ENCODE peak calls at places on chromosomes 12 and 14, in five cellular contexts. One of them, this sample, is unnamed.

GRCh38 chr12:55654506-55655224 is 18.0 kb downstream of the OR10P1 start:
- DNase-seq in HuH-7.5: no peak
- DNase-seq in anterior cingulate cortex: no peak
- DNase-seq in SJCRH30: peak
- DNase-seq in stimulated activated CD4-positive, alpha-beta T cell treated with anti-CD3 and anti-CD28 coated beads, Interleukin-1b, Interleukin-23, amount 100 ng/mL, for 1 hour: no peak
- DNase-seq in this sample: no peak

GRCh38 chr14:99508896-99509629 is 27.9 kb downstream of the CCNK start:
- DNase-seq in SJCRH30: no peak
- DNase-seq in stimulated activated CD4-positive, alpha-beta T cell treated with anti-CD3 and anti-CD28 coated beads, Interleukin-1b, Interleukin-23, amount 100 ng/mL, for 1 hour: no peak
- DNase-seq in anterior cingulate cortex: no peak
- DNase-seq in HuH-7.5: no peak
- DNase-seq in this sample: no peak

GRCh38 chr14:35197015-35197414 is 74.7 kb downstream of the PRORP start:
- DNase-seq in SJCRH30: no peak
- DNase-seq in anterior cingulate cortex: no peak
- DNase-seq in HuH-7.5: no peak
- DNase-seq in stimulated activated CD4-positive, alpha-beta T cell treated with anti-CD3 and anti-CD28 coated beads, Interleukin-1b, Interleukin-23, amount 100 ng/mL, for 1 hour: no peak
- DNase-seq in this sample: no peak

GRCh38 chr14:27184371-27184901 is 586.6 kb upstream of the NOVA1 start:
- DNase-seq in anterior cingulate cortex: no peak
- DNase-seq in SJCRH30: no peak
- DNase-seq in stimulated activated CD4-positive, alpha-beta T cell treated with anti-CD3 and anti-CD28 coated beads, Interleukin-1b, Interleukin-23, amount 100 ng/mL, for 1 hour: no peak
- DNase-seq in HuH-7.5: no peak
- DNase-seq in this sample: no peak

GRCh38 chr12:123109319-123109772 is 41.5 kb downstream of the PITPNM2 start:
- DNase-seq in stimulated activated CD4-positive, alpha-beta T cell treated with anti-CD3 and anti-CD28 coated beads, Interleukin-1b, Interleukin-23, amount 100 ng/mL, for 1 hour: no peak
- DNase-seq in SJCRH30: no peak
- DNase-seq in HuH-7.5: no peak
- DNase-seq in anterior cingulate cortex: peak
- DNase-seq in this sample: no peak

GRCh38 chr12:124920353-124920935 is 6.0 kb upstream of the UBC start:
- DNase-seq in stimulated activated CD4-positive, alpha-beta T cell treated with anti-CD3 and anti-CD28 coated beads, Interleukin-1b, Interleukin-23, amount 100 ng/mL, for 1 hour: no peak
- DNase-seq in SJCRH30: no peak
- DNase-seq in anterior cingulate cortex: no peak
- DNase-seq in HuH-7.5: no peak
- DNase-seq in this sample: no peak

GRCh38 chr14:50599700-50600444 is 39.9 kb downstream of the ATL1 start:
- DNase-seq in anterior cingulate cortex: no peak
- DNase-seq in HuH-7.5: no peak
- DNase-seq in SJCRH30: no peak
- DNase-seq in stimulated activated CD4-positive, alpha-beta T cell treated with anti-CD3 and anti-CD28 coated beads, Interleukin-1b, Interleukin-23, amount 100 ng/mL, for 1 hour: no peak
- DNase-seq in this sample: no peak

GRCh38 chr12:50218386-50218785 is 51.2 kb upstream of the CERS5 start:
- DNase-seq in HuH-7.5: no peak
- DNase-seq in SJCRH30: no peak
- DNase-seq in stimulated activated CD4-positive, alpha-beta T cell treated with anti-CD3 and anti-CD28 coated beads, Interleukin-1b, Interleukin-23, amount 100 ng/mL, for 1 hour: no peak
- DNase-seq in anterior cingulate cortex: no peak
- DNase-seq in this sample: no peak

GRCh38 chr14:78950654-78951053 is 780.5 kb downstream of the NRXN3 start:
- DNase-seq in HuH-7.5: no peak
- DNase-seq in stimulated activated CD4-positive, alpha-beta T cell treated with anti-CD3 and anti-CD28 coated beads, Interleukin-1b, Interleukin-23, amount 100 ng/mL, for 1 hour: no peak
- DNase-seq in SJCRH30: no peak
- DNase-seq in anterior cingulate cortex: no peak
- DNase-seq in this sample: no peak

GRCh38 chr12:78719721-78720120 is 144.9 kb upstream of the SYT1 start:
- DNase-seq in SJCRH30: no peak
- DNase-seq in stimulated activated CD4-positive, alpha-beta T cell treated with anti-CD3 and anti-CD28 coated beads, Interleukin-1b, Interleukin-23, amount 100 ng/mL, for 1 hour: no peak
- DNase-seq in anterior cingulate cortex: no peak
- DNase-seq in HuH-7.5: no peak
- DNase-seq in this sample: no peak

GRCh38 chr14:67653651-67654280 is 20.7 kb downstream of the VTI1B start:
- DNase-seq in SJCRH30: peak
- DNase-seq in HuH-7.5: no peak
- DNase-seq in anterior cingulate cortex: no peak
- DNase-seq in stimulated activated CD4-positive, alpha-beta T cell treated with anti-CD3 and anti-CD28 coated beads, Interleukin-1b, Interleukin-23, amount 100 ng/mL, for 1 hour: no peak
- DNase-seq in this sample: no peak

GRCh38 chr12:117380083-117380482 is 18.7 kb upstream of the NOS1 start:
- DNase-seq in anterior cingulate cortex: no peak
- DNase-seq in SJCRH30: no peak
- DNase-seq in stimulated activated CD4-positive, alpha-beta T cell treated with anti-CD3 and anti-CD28 coated beads, Interleukin-1b, Interleukin-23, amount 100 ng/mL, for 1 hour: no peak
- DNase-seq in HuH-7.5: no peak
- DNase-seq in this sample: no peak

GRCh38 chr12:27988594-27989233 is 16.2 kb upstream of the PTHLH start:
- DNase-seq in HuH-7.5: no peak
- DNase-seq in stimulated activated CD4-positive, alpha-beta T cell treated with anti-CD3 and anti-CD28 coated beads, Interleukin-1b, Interleukin-23, amount 100 ng/mL, for 1 hour: no peak
- DNase-seq in anterior cingulate cortex: no peak
- DNase-seq in SJCRH30: no peak
- DNase-seq in this sample: no peak

GRCh38 chr12:1470051-1470450 is 124.3 kb downstream of the FBXL14 start:
- DNase-seq in anterior cingulate cortex: no peak
- DNase-seq in HuH-7.5: no peak
- DNase-seq in stimulated activated CD4-positive, alpha-beta T cell treated with anti-CD3 and anti-CD28 coated beads, Interleukin-1b, Interleukin-23, amount 100 ng/mL, for 1 hour: no peak
- DNase-seq in SJCRH30: no peak
- DNase-seq in this sample: no peak

GRCh38 chr12:52311282-52311643 is 9.9 kb downstream of the KRT83 start:
- DNase-seq in stimulated activated CD4-positive, alpha-beta T cell treated with anti-CD3 and anti-CD28 coated beads, Interleukin-1b, Interleukin-23, amount 100 ng/mL, for 1 hour: no peak
- DNase-seq in SJCRH30: no peak
- DNase-seq in anterior cingulate cortex: peak
- DNase-seq in HuH-7.5: no peak
- DNase-seq in this sample: peak

GRCh38 chr12:66235626-66236281 is 46.7 kb downstream of the IRAK3 start:
- DNase-seq in anterior cingulate cortex: no peak
- DNase-seq in SJCRH30: no peak
- DNase-seq in HuH-7.5: no peak
- DNase-seq in stimulated activated CD4-positive, alpha-beta T cell treated with anti-CD3 and anti-CD28 coated beads, Interleukin-1b, Interleukin-23, amount 100 ng/mL, for 1 hour: no peak
- DNase-seq in this sample: no peak

GRCh38 chr12:78898416-78898815 is 33.8 kb downstream of the SYT1 start:
- DNase-seq in anterior cingulate cortex: peak
- DNase-seq in HuH-7.5: no peak
- DNase-seq in stimulated activated CD4-positive, alpha-beta T cell treated with anti-CD3 and anti-CD28 coated beads, Interleukin-1b, Interleukin-23, amount 100 ng/mL, for 1 hour: no peak
- DNase-seq in SJCRH30: peak
- DNase-seq in this sample: no peak

GRCh38 chr14:102279688-102280348 is 25.1 kb downstream of the MOK start:
- DNase-seq in stimulated activated CD4-positive, alpha-beta T cell treated with anti-CD3 and anti-CD28 coated beads, Interleukin-1b, Interleukin-23, amount 100 ng/mL, for 1 hour: no peak
- DNase-seq in SJCRH30: no peak
- DNase-seq in anterior cingulate cortex: no peak
- DNase-seq in HuH-7.5: no peak
- DNase-seq in this sample: no peak

GRCh38 chr14:22837750-22838538 is 1.6 kb downstream of the MMP14 start:
- DNase-seq in SJCRH30: no peak
- DNase-seq in anterior cingulate cortex: no peak
- DNase-seq in HuH-7.5: no peak
- DNase-seq in stimulated activated CD4-positive, alpha-beta T cell treated with anti-CD3 and anti-CD28 coated beads, Interleukin-1b, Interleukin-23, amount 100 ng/mL, for 1 hour: no peak
- DNase-seq in this sample: no peak

GRCh38 chr12:116880817-116881324 is 370 bp downstream of the HRK start:
- DNase-seq in stimulated activated CD4-positive, alpha-beta T cell treated with anti-CD3 and anti-CD28 coated beads, Interleukin-1b, Interleukin-23, amount 100 ng/mL, for 1 hour: no peak
- DNase-seq in HuH-7.5: peak
- DNase-seq in SJCRH30: no peak
- DNase-seq in anterior cingulate cortex: no peak
- DNase-seq in this sample: peak

GRCh38 chr12:77855548-77855947 is 24.9 kb downstream of the NAV3 start:
- DNase-seq in anterior cingulate cortex: no peak
- DNase-seq in stimulated activated CD4-positive, alpha-beta T cell treated with anti-CD3 and anti-CD28 coated beads, Interleukin-1b, Interleukin-23, amount 100 ng/mL, for 1 hour: no peak
- DNase-seq in HuH-7.5: no peak
- DNase-seq in SJCRH30: no peak
- DNase-seq in this sample: no peak

GRCh38 chr14:64915025-64915424 is 770 bp downstream of the CHURC1 start:
- DNase-seq in anterior cingulate cortex: no peak
- DNase-seq in stimulated activated CD4-positive, alpha-beta T cell treated with anti-CD3 and anti-CD28 coated beads, Interleukin-1b, Interleukin-23, amount 100 ng/mL, for 1 hour: no peak
- DNase-seq in SJCRH30: no peak
- DNase-seq in HuH-7.5: no peak
- DNase-seq in this sample: no peak

GRCh38 chr12:56107242-56107641 is 2.9 kb downstream of the PA2G4 start:
- DNase-seq in stimulated activated CD4-positive, alpha-beta T cell treated with anti-CD3 and anti-CD28 coated beads, Interleukin-1b, Interleukin-23, amount 100 ng/mL, for 1 hour: no peak
- DNase-seq in HuH-7.5: no peak
- DNase-seq in SJCRH30: no peak
- DNase-seq in anterior cingulate cortex: no peak
- DNase-seq in this sample: no peak

GRCh38 chr12:107091989-107092641 is 1.2 kb downstream of the CRY1 start:
- DNase-seq in stimulated activated CD4-positive, alpha-beta T cell treated with anti-CD3 and anti-CD28 coated beads, Interleukin-1b, Interleukin-23, amount 100 ng/mL, for 1 hour: no peak
- DNase-seq in SJCRH30: peak
- DNase-seq in anterior cingulate cortex: no peak
- DNase-seq in HuH-7.5: peak
- DNase-seq in this sample: peak